ENCODE peak calls at places on chromosomes 11 and 22, in ten cellular contexts. One of them, this sample, is unnamed.

GRCh38 chr11:24747275-24748251 is 250.7 kb downstream of the LUZP2 start:
- DNase-seq in Peyer's patch: no peak
- DNase-seq in psoas muscle: no peak
- DNase-seq in fibroblast of lung: no peak
- DNase-seq in heart right ventricle: no peak
- DNase-seq in AG04450: no peak
- DNase-seq in neural progenitor cell: no peak
- DNase-seq in tibial nerve: no peak
- DNase-seq in bronchial epithelial cell: peak; percentile 84
- DNase-seq in PC-3: peak; percentile 24
- DNase-seq in this sample: no peak

GRCh38 chr11:10323793-10324170 is 18.9 kb downstream of the ADM start:
- DNase-seq in tibial nerve: no peak
- DNase-seq in heart right ventricle: no peak
- DNase-seq in Peyer's patch: no peak
- DNase-seq in neural progenitor cell: no peak
- DNase-seq in PC-3: peak; percentile 56
- DNase-seq in bronchial epithelial cell: no peak
- DNase-seq in psoas muscle: no peak
- DNase-seq in AG04450: no peak
- DNase-seq in fibroblast of lung: peak; percentile 43
- DNase-seq in this sample: no peak

GRCh38 chr11:76782526-76783293 is 446 bp upstream of the TSKU start:
- DNase-seq in PC-3: peak; percentile 89
- DNase-seq in heart right ventricle: peak; percentile 88
- DNase-seq in tibial nerve: peak; percentile 88
- DNase-seq in AG04450: peak; percentile 97
- DNase-seq in bronchial epithelial cell: peak; percentile 75
- DNase-seq in psoas muscle: peak; percentile 94
- DNase-seq in Peyer's patch: peak; percentile 90
- DNase-seq in fibroblast of lung: peak; percentile 97
- DNase-seq in neural progenitor cell: peak; percentile 98
- DNase-seq in this sample: peak; percentile 99

GRCh38 chr11:91998466-91998865 is 226.2 kb upstream of the FAT3 start:
- DNase-seq in Peyer's patch: no peak
- DNase-seq in AG04450: no peak
- DNase-seq in tibial nerve: no peak
- DNase-seq in fibroblast of lung: no peak
- DNase-seq in PC-3: no peak
- DNase-seq in bronchial epithelial cell: no peak
- DNase-seq in heart right ventricle: no peak
- DNase-seq in neural progenitor cell: no peak
- DNase-seq in psoas muscle: no peak
- DNase-seq in this sample: no peak

GRCh38 chr11:11572386-11572785 is 49.4 kb downstream of the GALNT18 start:
- DNase-seq in neural progenitor cell: no peak
- DNase-seq in Peyer's patch: no peak
- DNase-seq in bronchial epithelial cell: no peak
- DNase-seq in PC-3: no peak
- DNase-seq in AG04450: peak; percentile 27
- DNase-seq in psoas muscle: no peak
- DNase-seq in heart right ventricle: no peak
- DNase-seq in tibial nerve: no peak
- DNase-seq in fibroblast of lung: peak; percentile 21
- DNase-seq in this sample: no peak

GRCh38 chr11:47236482-47236881 is 12.1 kb downstream of the ACP2 start:
- DNase-seq in bronchial epithelial cell: peak; percentile 58
- DNase-seq in psoas muscle: no peak
- DNase-seq in Peyer's patch: no peak
- DNase-seq in tibial nerve: no peak
- DNase-seq in PC-3: peak; percentile 52
- DNase-seq in fibroblast of lung: peak; percentile 38
- DNase-seq in heart right ventricle: no peak
- DNase-seq in AG04450: no peak
- DNase-seq in neural progenitor cell: no peak
- DNase-seq in this sample: peak; percentile 37

GRCh38 chr22:41919357-41920224 is 4.7 kb upstream of the SHISA8 start:
- DNase-seq in Peyer's patch: peak; percentile 76
- DNase-seq in neural progenitor cell: peak; percentile 53
- DNase-seq in bronchial epithelial cell: no peak
- DNase-seq in tibial nerve: peak; percentile 20
- DNase-seq in AG04450: no peak
- DNase-seq in fibroblast of lung: no peak
- DNase-seq in heart right ventricle: peak; percentile 74
- DNase-seq in PC-3: no peak
- DNase-seq in psoas muscle: peak; percentile 78
- DNase-seq in this sample: peak; percentile 53

GRCh38 chr11:64933935-64934693 is 1.6 kb downstream of the GPHA2 start:
- DNase-seq in fibroblast of lung: no peak
- DNase-seq in PC-3: no peak
- DNase-seq in bronchial epithelial cell: no peak
- DNase-seq in heart right ventricle: no peak
- DNase-seq in neural progenitor cell: no peak
- DNase-seq in Peyer's patch: no peak
- DNase-seq in AG04450: no peak
- DNase-seq in tibial nerve: no peak
- DNase-seq in psoas muscle: no peak
- DNase-seq in this sample: no peak

GRCh38 chr11:71563401-71563800 is 2.0 kb upstream of the KRTAP5-10 start:
- DNase-seq in psoas muscle: no peak
- DNase-seq in bronchial epithelial cell: peak; percentile 59
- DNase-seq in neural progenitor cell: peak; percentile 65
- DNase-seq in fibroblast of lung: peak; percentile 29
- DNase-seq in tibial nerve: no peak
- DNase-seq in Peyer's patch: no peak
- DNase-seq in PC-3: peak; percentile 83
- DNase-seq in AG04450: no peak
- DNase-seq in heart right ventricle: no peak
- DNase-seq in this sample: peak; percentile 59
- TF ChIP-seq CTCF in psoas muscle: peak; percentile 18
- TF ChIP-seq CTCF in bronchial epithelial cell: peak; percentile 31
- TF ChIP-seq CTCF in neural progenitor cell: peak; percentile 64
- TF ChIP-seq CTCF in fibroblast of lung: peak; percentile 48
- TF ChIP-seq CTCF in tibial nerve: no peak
- TF ChIP-seq CTCF in Peyer's patch: peak; percentile 7
- TF ChIP-seq CTCF in PC-3: peak; percentile 86
- TF ChIP-seq CTCF in AG04450: peak; percentile 41
- TF ChIP-seq CTCF in heart right ventricle: peak; percentile 31
- TF ChIP-seq CTCF in this sample: peak; percentile 66

DNA sequence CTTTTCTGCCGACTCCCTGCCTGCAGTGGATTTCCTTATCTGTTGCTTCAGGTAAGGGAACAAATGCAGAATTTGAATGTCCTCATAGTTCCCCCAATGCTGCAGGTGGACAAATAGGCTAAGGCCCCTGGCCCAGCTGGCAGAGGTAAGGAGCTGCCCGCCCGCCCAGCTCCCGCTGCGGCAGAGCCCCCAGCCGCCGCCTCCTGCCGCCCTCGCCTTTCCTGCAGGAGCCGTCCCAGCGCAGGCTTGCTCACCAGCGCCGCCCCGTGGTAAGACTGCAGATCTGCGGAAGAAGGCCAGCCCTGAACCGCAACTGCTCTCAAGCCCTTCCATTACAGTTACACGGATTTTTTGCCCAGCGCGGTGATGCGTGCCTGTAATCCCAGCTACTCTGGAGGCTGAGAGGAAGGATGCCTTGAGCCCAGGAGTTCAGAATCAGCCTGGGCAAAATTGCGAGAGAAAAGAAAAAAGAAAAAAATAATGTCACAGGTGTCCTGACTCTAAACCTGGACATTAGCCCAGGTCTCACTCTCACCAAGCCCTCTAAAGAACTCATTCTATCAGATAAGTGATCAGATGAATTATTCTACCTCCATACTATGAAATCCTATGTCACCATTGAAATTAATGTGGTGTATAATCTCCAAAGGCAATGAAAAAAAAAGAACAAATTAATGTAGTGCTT is 51.2 kb upstream of the EMID1 start:
- DNase-seq in psoas muscle: peak; percentile 88
- DNase-seq in neural progenitor cell: peak; percentile 88
- DNase-seq in PC-3: peak; percentile 64
- DNase-seq in heart right ventricle: peak; percentile 83
- DNase-seq in AG04450: peak; percentile 15
- DNase-seq in Peyer's patch: peak; percentile 87
- DNase-seq in tibial nerve: peak; percentile 57
- DNase-seq in bronchial epithelial cell: peak; percentile 36
- DNase-seq in fibroblast of lung: peak; percentile 64
- DNase-seq in this sample: peak; percentile 86
- H3K27me3 ChIP-seq in psoas muscle: no peaks in the 10 kb centered on the region
- H3K27me3 ChIP-seq in neural progenitor cell: peaks cover 5% of the 10 kb centered on the region
- H3K27me3 ChIP-seq in PC-3: no peaks in the 10 kb centered on the region
- H3K27me3 ChIP-seq in heart right ventricle: no peaks in the 10 kb centered on the region
- H3K27me3 ChIP-seq in AG04450: no peaks in the 10 kb centered on the region
- H3K27me3 ChIP-seq in Peyer's patch: no peaks in the 10 kb centered on the region
- H3K27me3 ChIP-seq in tibial nerve: no peaks in the 10 kb centered on the region
- H3K27me3 ChIP-seq in bronchial epithelial cell: no peaks in the 10 kb centered on the region
- H3K27me3 ChIP-seq in fibroblast of lung: no peaks in the 10 kb centered on the region
- H3K27me3 ChIP-seq in this sample: no peaks in the 10 kb centered on the region

GRCh38 chr11:124897681-124898680 is at the start of gene ROBO4:
- DNase-seq in tibial nerve: peak; percentile 34
- DNase-seq in neural progenitor cell: no peak
- DNase-seq in heart right ventricle: peak; percentile 71
- DNase-seq in fibroblast of lung: peak; percentile 92
- DNase-seq in bronchial epithelial cell: peak; percentile 95
- DNase-seq in AG04450: peak; percentile 66
- DNase-seq in Peyer's patch: no peak
- DNase-seq in psoas muscle: peak; percentile 72
- DNase-seq in PC-3: peak; percentile 97
- DNase-seq in this sample: peak; percentile 96
- TF ChIP-seq CTCF in tibial nerve: no peak
- TF ChIP-seq CTCF in neural progenitor cell: no peak
- TF ChIP-seq CTCF in heart right ventricle: no peak
- TF ChIP-seq CTCF in fibroblast of lung: peak; percentile 18
- TF ChIP-seq CTCF in bronchial epithelial cell: no peak
- TF ChIP-seq CTCF in AG04450: no peak
- TF ChIP-seq CTCF in Peyer's patch: no peak
- TF ChIP-seq CTCF in psoas muscle: no peak
- TF ChIP-seq CTCF in PC-3: peak; percentile 53
- TF ChIP-seq CTCF in this sample: peak; percentile 48

GRCh38 chr11:116503216-116504160 is 269.3 kb downstream of the BUD13 start:
- DNase-seq in PC-3: no peak
- DNase-seq in tibial nerve: no peak
- DNase-seq in neural progenitor cell: no peak
- DNase-seq in fibroblast of lung: no peak
- DNase-seq in bronchial epithelial cell: no peak
- DNase-seq in psoas muscle: no peak
- DNase-seq in heart right ventricle: no peak
- DNase-seq in AG04450: no peak
- DNase-seq in Peyer's patch: no peak
- DNase-seq in this sample: no peak

GRCh38 chr11:116507016-116507415 is 265.8 kb downstream of the BUD13 start:
- DNase-seq in PC-3: no peak
- DNase-seq in heart right ventricle: no peak
- DNase-seq in Peyer's patch: no peak
- DNase-seq in AG04450: no peak
- DNase-seq in psoas muscle: no peak
- DNase-seq in bronchial epithelial cell: no peak
- DNase-seq in neural progenitor cell: no peak
- DNase-seq in fibroblast of lung: no peak
- DNase-seq in tibial nerve: no peak
- DNase-seq in this sample: no peak

GRCh38 chr11:116504541-116505149 is 268.1 kb downstream of the BUD13 start:
- DNase-seq in AG04450: no peak
- DNase-seq in bronchial epithelial cell: no peak
- DNase-seq in heart right ventricle: no peak
- DNase-seq in psoas muscle: no peak
- DNase-seq in Peyer's patch: no peak
- DNase-seq in neural progenitor cell: no peak
- DNase-seq in PC-3: no peak
- DNase-seq in tibial nerve: no peak
- DNase-seq in fibroblast of lung: no peak
- DNase-seq in this sample: no peak

GRCh38 chr11:116506446-116506845 is 266.3 kb downstream of the BUD13 start:
- DNase-seq in psoas muscle: no peak
- DNase-seq in neural progenitor cell: no peak
- DNase-seq in tibial nerve: no peak
- DNase-seq in bronchial epithelial cell: no peak
- DNase-seq in PC-3: no peak
- DNase-seq in AG04450: no peak
- DNase-seq in fibroblast of lung: no peak
- DNase-seq in Peyer's patch: no peak
- DNase-seq in heart right ventricle: no peak
- DNase-seq in this sample: no peak

DNA sequence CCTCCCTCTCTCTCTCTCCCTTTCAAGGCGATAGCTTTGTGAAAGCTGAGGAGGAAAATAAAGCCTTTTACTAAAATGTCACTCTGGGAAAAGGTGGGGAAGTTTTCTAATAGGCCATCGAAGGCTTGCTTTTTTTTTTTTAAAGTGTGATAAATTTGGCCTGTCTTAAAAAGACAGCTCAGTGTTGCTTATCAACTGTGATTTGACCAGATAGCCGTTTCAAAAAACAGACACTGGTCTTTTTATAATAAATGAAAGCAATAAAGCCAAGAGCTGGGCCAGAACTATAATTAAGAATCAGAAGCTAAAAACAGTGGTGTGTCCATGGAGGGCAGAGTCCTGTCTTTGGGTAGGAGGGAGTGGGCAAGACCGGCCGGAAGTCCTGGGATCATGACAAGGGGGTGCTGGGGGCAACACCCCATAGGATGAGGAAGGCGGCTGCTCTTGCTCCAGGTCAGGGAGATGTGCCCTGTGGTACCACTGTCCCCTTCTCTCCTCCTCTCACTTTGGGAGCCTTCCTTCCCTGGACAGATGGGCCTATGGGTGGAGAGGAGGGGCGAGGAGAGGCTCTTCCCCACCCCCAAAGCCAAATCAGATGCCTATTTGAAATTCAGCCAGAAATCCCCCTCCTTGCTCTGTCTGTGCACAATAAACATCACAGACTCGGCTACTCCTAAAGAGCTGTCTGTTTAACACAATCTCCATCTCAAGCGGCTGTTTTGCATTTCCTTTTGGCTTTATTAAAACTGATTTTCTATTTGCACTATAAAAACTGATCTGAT is 267.1 kb downstream of the BUD13 start:
- DNase-seq in psoas muscle: no peak
- DNase-seq in heart right ventricle: no peak
- DNase-seq in bronchial epithelial cell: no peak
- DNase-seq in neural progenitor cell: no peak
- DNase-seq in PC-3: no peak
- DNase-seq in Peyer's patch: no peak
- DNase-seq in AG04450: no peak
- DNase-seq in tibial nerve: no peak
- DNase-seq in fibroblast of lung: no peak
- DNase-seq in this sample: peak; percentile 31
- H3K27me3 ChIP-seq in psoas muscle: peaks cover 5% of the 10 kb centered on the region
- H3K27me3 ChIP-seq in heart right ventricle: peaks cover 66% of the 10 kb centered on the region
- H3K27me3 ChIP-seq in bronchial epithelial cell: no peaks in the 10 kb centered on the region
- H3K27me3 ChIP-seq in neural progenitor cell: peaks cover 21% of the 10 kb centered on the region
- H3K27me3 ChIP-seq in PC-3: peaks cover 96% of the 10 kb centered on the region
- H3K27me3 ChIP-seq in Peyer's patch: no peaks in the 10 kb centered on the region
- H3K27me3 ChIP-seq in AG04450: peaks cover 16% of the 10 kb centered on the region
- H3K27me3 ChIP-seq in tibial nerve: no peaks in the 10 kb centered on the region
- H3K27me3 ChIP-seq in fibroblast of lung: no peaks in the 10 kb centered on the region
- H3K27me3 ChIP-seq in this sample: no peaks in the 10 kb centered on the region